ENCODE peak calls at places on chromosomes 16 and 17, in ten cellular contexts. I is psoas muscle, Z is prostate gland, X is HAP-1, M is fibroblast of lung, P is neural progenitor cell, J is endodermal cell, Q is Caco-2, B is right lobe of liver, N is A673. F is an unnamed sample. For H3K36me3 and H3K4me1, the result is how much of the 10 kb centered on the place peaks cover.

GRCh38 chr17:75238684-75239191 is 22.7 kb downstream of the GGA3 start:
- DNase-seq in M (peak), Z (peak), J (peak), N (peak), I (peak), P (peak), B (no peak), X (peak), Q (peak), F (no peak)

GRCh38 chr17:77948690-77949114 is 9.8 kb upstream of the TNRC6C start:
- DNase-seq in N (no peak), X (peak), J (peak), M (peak), Z (no peak), B (peak), Q (peak), P (peak), I (no peak), F (no peak)

GRCh38 chr17:35597604-35598003 is 10.5 kb downstream of the AP2B1 start:
- DNase-seq in I (no peak), B (no peak), X (no peak), P (no peak), N (no peak), Z (no peak), J (no peak), Q (no peak), M (no peak), F (no peak)

GRCh38 chr17:54982399-54982798 is 13.8 kb downstream of the STXBP4 start:
- DNase-seq in B (no peak), Z (no peak), Q (no peak), J (no peak), M (peak), P (no peak), X (no peak), N (no peak), I (no peak), F (no peak)

GRCh38 chr16:18983565-18984424 is at the start of gene TMC7:
- DNase-seq in Q (peak), I (peak), B (peak), N (peak), X (peak), J (peak), P (peak), Z (peak), M (peak), F (no peak)

GRCh38 chr17:43515641-43516040 is 30.5 kb downstream of the ETV4 start:
- DNase-seq in Z (no peak), N (no peak), B (no peak), I (no peak), P (no peak), J (no peak), X (no peak), Q (no peak), M (no peak), F (no peak)

GRCh38 chr17:56481654-56482053 is 111.8 kb upstream of the NOG start:
- DNase-seq in J (no peak), Z (no peak), N (no peak), I (no peak), Q (no peak), B (no peak), P (no peak), X (no peak), M (no peak), F (no peak)

GRCh38 chr16:8572919-8573724 is 17.2 kb downstream of the TMEM114 start:
- DNase-seq in Z (no peak), M (peak), X (peak), P (peak), I (no peak), Q (peak), J (peak), N (peak), B (no peak), F (no peak)

GRCh38 chr17:78095035-78095434 is 33.5 kb downstream of the TMC6 start:
- DNase-seq in N (no peak), Q (no peak), Z (no peak), M (no peak), P (no peak), J (no peak), B (no peak), X (no peak), I (no peak), F (no peak)

GRCh38 chr16:52773026-52773425 is 226.1 kb upstream of the TOX3 start:
- DNase-seq in J (no peak), B (no peak), P (no peak), N (no peak), X (no peak), I (no peak), M (no peak), Q (no peak), Z (no peak), F (no peak)

GRCh38 chr17:80830020-80830780 is 161.4 kb upstream of the CHMP6 start:
- DNase-seq in I (peak), Z (no peak), X (no peak), M (no peak), B (no peak), Q (no peak), N (no peak), J (no peak), P (no peak), F (no peak)

GRCh38 chr16:31202402-31203385 is at the start of gene PYCARD:
- DNase-seq in Q (no peak), J (peak), I (peak), X (no peak), Z (peak), M (peak), N (no peak), P (peak), B (peak), F (no peak)

GRCh38 chr17:15404116-15404730 is 62.8 kb upstream of the TEKT3 start:
- DNase-seq in Z (no peak), B (no peak), P (no peak), I (no peak), N (no peak), Q (no peak), M (peak), J (no peak), X (no peak), F (no peak)

GRCh38 chr17:4501295-4501949 is 2.7 kb downstream of the SPNS2 start:
- DNase-seq in Q (no peak), X (no peak), M (no peak), N (no peak), Z (no peak), I (no peak), J (no peak), B (no peak), P (no peak), F (no peak)

GRCh38 chr17:36939059-36939943 is 2.0 kb downstream of the LHX1 start:
- DNase-seq in I (no peak), J (peak), N (no peak), Z (no peak), M (no peak), P (peak), X (no peak), B (no peak), Q (no peak), F (no peak)

GRCh38 chr17:17792551-17793377 is 44.0 kb downstream of the SREBF1 start:
- DNase-seq in Q (no peak), P (peak), I (no peak), X (no peak), Z (no peak), B (no peak), N (peak), M (peak), J (peak), F (no peak)

GRCh38 chr17:48240562-48241130 is 133.1 kb downstream of the SNX11 start:
- DNase-seq in X (no peak), Q (no peak), M (peak), N (no peak), Z (no peak), P (no peak), J (no peak), I (no peak), B (no peak), F (no peak)

GRCh38 chr17:48238933-48239602 is 131.5 kb downstream of the SNX11 start:
- DNase-seq in M (no peak), P (no peak), Z (no peak), X (peak), N (peak), B (no peak), J (no peak), Q (no peak), I (no peak), F (no peak)

GRCh38 chr17:48240122-48240521 is 132.6 kb downstream of the SNX11 start:
- DNase-seq in I (no peak), N (peak), Q (no peak), M (no peak), X (no peak), P (no peak), J (no peak), Z (no peak), B (no peak), F (no peak)

GRCh38 chr17:48241131-48241591 is 133.6 kb downstream of the SNX11 start:
- DNase-seq in X (no peak), M (peak), Q (no peak), Z (no peak), J (peak), I (peak), N (peak), B (no peak), P (no peak), F (peak)

DNA sequence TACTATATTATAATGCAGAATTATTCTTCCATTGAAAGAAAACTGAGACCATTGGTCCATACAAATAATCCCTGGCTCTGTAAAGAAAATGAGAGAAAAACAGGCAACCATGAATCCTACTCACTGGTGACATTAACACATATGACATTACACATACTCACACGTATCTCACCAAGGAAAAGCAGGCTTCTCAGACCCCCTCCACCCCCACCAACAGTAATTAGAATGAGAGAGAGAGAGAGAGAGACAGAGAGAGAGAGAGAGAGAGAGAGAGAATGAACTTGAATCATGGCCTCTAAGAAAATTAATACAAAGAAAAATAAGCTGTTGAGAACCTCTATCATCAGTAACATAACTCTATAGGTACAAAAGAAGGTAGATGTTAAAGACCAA is 132.0 kb downstream of the SNX11 start:
- DNase-seq in M (no peak), Z (no peak), J (no peak), N (peak), B (no peak), P (no peak), I (no peak), Q (no peak), X (no peak), F (no peak)
- H3K36me3 ChIP-seq in M (under half), Z (under half), J (under half), N (under half), B (under half), P (under half), I (under half), Q (under half), X (under half), F (under half)

GRCh38 chr17:76544123-76544915 is 4.5 kb downstream of the PRCD start:
- DNase-seq in Z (no peak), P (no peak), Q (no peak), M (no peak), N (no peak), X (no peak), J (no peak), B (peak), I (no peak), F (no peak)
- H3K4me1 ChIP-seq in Z (under half), P (under half), Q (under half), M (under half), N (under half), X (under half), J (under half), B (under half), I (under half), F (half or more)

GRCh38 chr17:40325156-40326013 is 16.4 kb downstream of the RARA start:
- DNase-seq in X (no peak), J (no peak), P (no peak), N (no peak), I (peak), Q (no peak), M (no peak), Z (no peak), B (no peak), F (no peak)
- H3K36me3 ChIP-seq in X (under half), J (under half), P (under half), N (under half), I (under half), Q (under half), M (under half), Z (under half), B (under half), F (under half)

GRCh38 chr17:61399131-61400057 is at the start of gene TBX2:
- DNase-seq in B (peak), P (peak), X (peak), J (peak), I (peak), Z (no peak), N (no peak), M (peak), Q (peak), F (peak)

GRCh38 chr17:61400058-61400785 is 579 bp downstream of the TBX2 start:
- DNase-seq in M (peak), Q (peak), J (peak), I (no peak), N (no peak), X (no peak), B (no peak), P (peak), Z (no peak), F (no peak)

GRCh38 chr17:61402073-61402541 is 2.5 kb downstream of the TBX2 start:
- DNase-seq in N (no peak), Z (no peak), P (no peak), M (no peak), X (no peak), I (no peak), Q (no peak), J (peak), B (no peak), F (no peak)

GRCh38 chr17:61401280-61402072 is 1.8 kb downstream of the TBX2 start:
- DNase-seq in I (no peak), P (peak), Z (no peak), N (no peak), X (no peak), Q (no peak), J (peak), B (no peak), M (peak), F (no peak)

GRCh38 chr17:61400786-61401279 is 1.2 kb downstream of the TBX2 start:
- DNase-seq in N (no peak), X (peak), Q (no peak), P (peak), M (peak), Z (no peak), J (peak), B (no peak), I (no peak), F (no peak)
- H3K4me1 ChIP-seq in N (under half), X (under half), Q (under half), P (under half), M (under half), Z (under half), J (under half), B (under half), I (under half), F (under half)

F was measured in right atrium auricular region.